ENCODE peak calls at places on chromosomes 1 and 21, in ten cellular contexts. E is effector memory CD4-positive, alpha-beta T cell; C is fibroblast of lung; I is right lobe of liver; A is GM23248; F is sigmoid colon; J is NT2/D1; Y is HCT116; B is esophagus squamous epithelium; U is hepatocyte. X is an unnamed sample. For H3K36me3 and H3K4me1, the result is how much of the 10 kb centered on the place peaks cover.

GRCh38 chr21:44703731-44704635 is 7.0 kb downstream of the KRTAP10-12 start:
- DNase-seq in E (no peak), C (no peak), I (no peak), A (no peak), F (no peak), J (no peak), Y (no peak), B (no peak), U (no peak), X (no peak)

GRCh38 chr21:37044643-37045042 is 28.2 kb downstream of the PIGP start:
- DNase-seq in E (no peak), C (no peak), I (no peak), A (no peak), F (no peak), J (no peak), Y (no peak), B (no peak), U (no peak), X (no peak)

GRCh38 chr21:45618287-45618686 is 25.2 kb upstream of the PCBP3 start:
- DNase-seq in E (no peak), C (peak), I (no peak), A (peak), F (peak), J (no peak), Y (no peak), B (no peak), U (peak), X (no peak)

GRCh38 chr1:160606611-160607010 is 27.3 kb upstream of the CD84 start:
- DNase-seq in E (no peak), C (no peak), I (no peak), A (no peak), F (no peak), J (no peak), Y (no peak), B (no peak), U (no peak), X (no peak)

GRCh38 chr21:44012474-44013379 is 618 bp downstream of the TRAPPC10 start:
- DNase-seq in E (peak), C (peak), I (peak), A (peak), F (peak), J (peak), Y (no peak), B (no peak), U (peak), X (peak)

GRCh38 chr1:7639435-7640131 is 131.5 kb upstream of the VAMP3 start:
- DNase-seq in E (no peak), C (no peak), I (no peak), A (no peak), F (no peak), J (no peak), Y (no peak), B (no peak), U (no peak), X (no peak)

GRCh38 chr1:96872757-96873156 is 151.2 kb downstream of the PTBP2 start:
- DNase-seq in E (no peak), C (no peak), I (no peak), A (no peak), F (no peak), J (no peak), Y (no peak), B (no peak), U (no peak), X (no peak)

GRCh38 chr1:94036721-94037120 is 84.2 kb downstream of the ABCA4 start:
- DNase-seq in E (no peak), C (peak), I (no peak), A (peak), F (no peak), J (no peak), Y (no peak), B (no peak), U (no peak), X (no peak)

GRCh38 chr1:9033363-9033762 is 7.1 kb upstream of the SLC2A7 start:
- DNase-seq in E (no peak), C (no peak), I (no peak), A (no peak), F (no peak), J (peak), Y (no peak), B (no peak), U (no peak), X (no peak)

GRCh38 chr1:228136908-228137307 is 3.2 kb upstream of the GUK1 start:
- DNase-seq in E (no peak), C (no peak), I (no peak), A (no peak), F (no peak), J (no peak), Y (no peak), B (no peak), U (no peak), X (no peak)

GRCh38 chr1:16023050-16023653 is 1.3 kb downstream of the CLCNKA start:
- DNase-seq in E (no peak), C (no peak), I (peak), A (no peak), F (no peak), J (no peak), Y (no peak), B (no peak), U (no peak), X (no peak)

GRCh38 chr21:32403201-32403701 is 9.3 kb upstream of the EVA1C start:
- DNase-seq in E (peak), C (peak), I (peak), A (peak), F (peak), J (peak), Y (no peak), B (no peak), U (peak), X (peak)

GRCh38 chr1:94736549-94736948 is 83.6 kb upstream of the SLC44A3 start:
- DNase-seq in E (no peak), C (no peak), I (no peak), A (no peak), F (no peak), J (no peak), Y (no peak), B (no peak), U (no peak), X (no peak)

GRCh38 chr1:167059045-167059728 is 31.0 kb downstream of the GPA33 start:
- DNase-seq in E (peak), C (peak), I (peak), A (peak), F (peak), J (peak), Y (peak), B (no peak), U (peak), X (peak)

GRCh38 chr1:18939398-18940302 is 16.8 kb downstream of the IFFO2 start:
- DNase-seq in E (no peak), C (no peak), I (no peak), A (peak), F (no peak), J (no peak), Y (no peak), B (no peak), U (no peak), X (no peak)

GRCh38 chr1:24888971-24889670 is 41.0 kb downstream of the RUNX3 start:
- DNase-seq in E (no peak), C (peak), I (no peak), A (peak), F (no peak), J (no peak), Y (no peak), B (no peak), U (no peak), X (no peak)

GRCh38 chr1:151888972-151889570 is 20.2 kb downstream of the THEM4 start:
- DNase-seq in E (no peak), C (no peak), I (no peak), A (peak), F (no peak), J (no peak), Y (no peak), B (no peak), U (peak), X (no peak)

GRCh38 chr1:222815367-222815765 is 527 bp downstream of the DISP1 start:
- DNase-seq in E (peak), C (no peak), I (peak), A (peak), F (peak), J (no peak), Y (no peak), B (no peak), U (peak), X (peak)

GRCh38 chr1:211730347-211730746 is 54.9 kb upstream of the NEK2 start:
- DNase-seq in E (no peak), C (no peak), I (no peak), A (no peak), F (no peak), J (no peak), Y (no peak), B (no peak), U (no peak), X (no peak)

GRCh38 chr1:204418174-204419063 is 6.8 kb upstream of the PPP1R15B start:
- DNase-seq in E (no peak), C (peak), I (no peak), A (peak), F (no peak), J (no peak), Y (no peak), B (no peak), U (no peak), X (no peak)

GRCh38 chr1:19643113-19643512 is 998 bp upstream of the NBL1 start:
- DNase-seq in E (no peak), C (no peak), I (no peak), A (peak), F (peak), J (no peak), Y (peak), B (no peak), U (peak), X (no peak)

GRCh38 chr21:44949161-44950015 is 9.6 kb downstream of the SLX9 start:
- DNase-seq in E (peak), C (peak), I (peak), A (peak), F (peak), J (peak), Y (peak), B (no peak), U (peak), X (peak)

GRCh38 chr1:218476385-218476784 is 131.2 kb downstream of the TGFB2 start:
- DNase-seq in E (no peak), C (peak), I (no peak), A (peak), F (no peak), J (no peak), Y (no peak), B (no peak), U (no peak), X (no peak)

GRCh38 chr1:64387382-64388066 is 82.4 kb upstream of the CACHD1 start:
- DNase-seq in E (no peak), C (no peak), I (no peak), A (no peak), F (no peak), J (no peak), Y (no peak), B (no peak), U (no peak), X (no peak)

GRCh38 chr21:42670884-42671283 is 17.5 kb downstream of the PDE9A start:
- DNase-seq in E (no peak), C (no peak), I (no peak), A (no peak), F (no peak), J (no peak), Y (no peak), B (no peak), U (no peak), X (no peak)

GRCh38 chr1:62621907-62622306 is 24.6 kb downstream of the ANGPTL3 start:
- DNase-seq in E (no peak), C (peak), I (peak), A (peak), F (no peak), J (no peak), Y (peak), B (no peak), U (peak), X (no peak)

GRCh38 chr1:54885863-54886723 is 902 bp downstream of the DHCR24 start:
- DNase-seq in E (no peak), C (no peak), I (peak), A (peak), F (no peak), J (no peak), Y (peak), B (no peak), U (peak), X (peak)

GRCh38 chr1:235669277-235669676 is 19.7 kb upstream of the GNG4 start:
- DNase-seq in E (no peak), C (no peak), I (no peak), A (no peak), F (no peak), J (no peak), Y (no peak), B (no peak), U (no peak), X (no peak)
- H3K36me3 ChIP-seq in E (under half), C (under half), I (under half), A (under half), F (under half), J (under half), Y (under half), B (under half), U (under half), X (under half)

GRCh38 chr1:46199233-46199749 is 1.1 kb upstream of the POMGNT1 start:
- DNase-seq in E (no peak), C (no peak), I (no peak), A (no peak), F (no peak), J (no peak), Y (no peak), B (no peak), U (no peak), X (no peak)
- H3K4me3 ChIP-seq in E (no peak), C (peak), I (peak), A (peak), F (peak), J (peak), Y (peak), B (peak), U (no peak), X (peak)

DNA sequence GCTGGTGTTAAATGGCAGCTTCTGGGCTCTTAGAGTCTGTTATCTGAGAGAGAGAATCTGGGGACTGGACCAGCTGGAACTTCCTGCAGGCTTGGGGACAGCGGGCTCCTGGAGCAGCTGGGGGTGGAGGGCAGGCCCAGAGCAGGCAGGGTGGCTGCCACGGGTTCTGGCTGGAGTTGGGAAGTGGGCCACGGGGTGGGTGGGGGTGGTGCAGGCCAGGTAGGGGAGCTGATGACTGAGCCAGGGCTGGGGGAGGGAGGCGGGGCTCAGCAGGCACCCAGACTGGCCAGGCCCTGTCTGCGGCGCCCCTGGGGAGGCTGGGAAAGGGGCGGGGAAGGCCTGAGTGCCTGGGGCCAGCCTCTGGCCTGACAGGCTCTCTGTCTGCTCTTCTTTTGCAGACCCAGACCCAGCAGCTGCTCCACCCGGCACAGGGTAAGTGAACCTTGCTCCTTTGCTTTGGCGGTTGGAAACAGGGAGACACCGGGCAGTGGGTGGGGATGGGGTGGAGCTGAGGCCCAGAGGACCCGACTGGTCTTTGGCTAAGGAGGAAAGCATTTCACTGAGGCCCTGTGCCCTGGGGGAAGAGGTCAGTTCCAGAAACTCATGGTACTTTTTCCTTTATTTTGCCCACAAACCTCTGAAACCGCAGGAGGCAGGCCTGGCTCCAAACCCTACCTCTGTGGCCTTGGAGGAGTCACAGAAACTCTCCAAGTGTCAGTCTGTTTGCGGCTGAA is 48.7 kb downstream of the ARHGEF10L start:
- DNase-seq in E (no peak), C (peak), I (peak), A (peak), F (no peak), J (no peak), Y (no peak), B (no peak), U (peak), X (no peak)
- H3K4me1 ChIP-seq in E (under half), C (under half), I (under half), A (under half), F (under half), J (under half), Y (under half), B (under half), U (half or more), X (under half)

DNA sequence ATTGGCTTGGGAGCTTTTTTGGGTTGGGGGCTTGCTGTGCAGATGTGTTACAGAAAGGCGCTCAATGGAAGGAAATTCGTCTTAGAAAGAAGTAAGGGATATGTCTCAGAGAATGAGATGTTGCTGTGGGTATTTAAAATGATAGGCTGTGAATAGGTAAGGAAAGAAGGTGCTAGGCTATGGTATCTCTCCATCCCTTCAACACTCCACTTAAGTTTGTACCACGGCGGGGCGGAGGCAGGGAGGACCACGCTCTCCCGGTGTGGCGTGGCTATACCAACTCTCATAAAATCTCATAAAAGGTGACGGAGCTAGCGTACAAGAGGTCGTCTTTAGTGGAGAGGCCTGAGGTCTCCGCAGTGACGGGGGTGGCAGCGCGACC is 305 bp upstream of the RPS6KC1 start:
- DNase-seq in E (no peak), C (no peak), I (no peak), A (no peak), F (no peak), J (no peak), Y (no peak), B (no peak), U (no peak), X (no peak)
- H3K36me3 ChIP-seq in E (under half), C (under half), I (under half), A (under half), F (under half), J (under half), Y (under half), B (under half), U (under half), X (under half)

GRCh38 chr1:85297855-85298629 is 21.6 kb upstream of the BCL10 start:
- DNase-seq in E (peak), C (peak), I (no peak), A (peak), F (no peak), J (no peak), Y (peak), B (no peak), U (peak), X (peak)
- H3K4me3 ChIP-seq in E (no peak), C (peak), I (no peak), A (peak), F (peak), J (no peak), Y (no peak), B (no peak), U (no peak), X (no peak)

GRCh38 chr1:91012196-91012595 is 9.6 kb downstream of the ZNF644 start:
- DNase-seq in E (no peak), C (no peak), I (no peak), A (no peak), F (no peak), J (no peak), Y (no peak), B (no peak), U (no peak), X (no peak)
- H3K4me1 ChIP-seq in E (under half), C (under half), I (under half), A (under half), F (half or more), J (under half), Y (under half), B (under half), U (under half), X (under half)

DNA sequence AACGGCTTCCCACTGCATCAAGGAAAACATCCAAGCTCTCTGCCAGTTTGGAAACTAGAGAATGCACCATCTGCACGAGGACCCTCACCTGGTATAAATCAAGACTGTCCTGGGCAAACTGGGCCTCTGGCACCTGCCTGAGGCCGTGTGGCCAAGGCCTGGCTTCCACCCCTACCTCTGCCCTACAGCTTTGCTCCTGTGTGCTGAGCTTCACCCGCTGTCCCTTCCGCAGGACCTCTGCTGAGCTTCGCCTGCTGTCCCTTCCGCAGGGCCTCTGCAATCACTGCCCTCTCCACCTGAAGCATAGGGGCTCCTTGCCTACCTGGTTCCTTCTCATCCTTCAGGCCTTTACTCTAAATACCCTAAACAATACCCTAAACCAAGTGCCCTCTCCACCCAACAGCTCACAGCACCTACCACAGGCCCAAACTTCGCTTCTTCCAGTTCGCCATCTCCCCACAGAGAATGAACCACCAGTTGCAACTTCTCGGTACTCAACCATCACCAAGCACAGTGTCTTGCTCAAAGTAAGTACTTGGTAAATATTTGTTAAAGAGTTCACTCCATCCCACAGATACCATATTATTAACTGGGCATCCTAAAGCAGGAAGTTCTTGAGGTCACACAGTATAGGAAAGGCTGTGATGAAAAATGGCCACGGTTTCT is 18.4 kb downstream of the GNB1 start:
- DNase-seq in E (no peak), C (no peak), I (no peak), A (no peak), F (no peak), J (no peak), Y (no peak), B (no peak), U (no peak), X (no peak)
- H3K36me3 ChIP-seq in E (under half), C (under half), I (under half), A (under half), F (under half), J (half or more), Y (under half), B (under half), U (under half), X (under half)

GRCh38 chr1:234533975-234534876 is 55.2 kb upstream of the TARBP1 start:
- DNase-seq in E (no peak), C (peak), I (peak), A (peak), F (peak), J (no peak), Y (no peak), B (no peak), U (peak), X (no peak)

GRCh38 chr1:234531181-234532132 is 52.5 kb upstream of the TARBP1 start:
- DNase-seq in E (no peak), C (peak), I (no peak), A (peak), F (peak), J (no peak), Y (no peak), B (no peak), U (peak), X (no peak)

GRCh38 chr1:234535208-234535607 is 56.2 kb upstream of the TARBP1 start:
- DNase-seq in E (no peak), C (no peak), I (no peak), A (no peak), F (peak), J (no peak), Y (no peak), B (no peak), U (no peak), X (no peak)

GRCh38 chr1:234532511-234532922 is 53.5 kb upstream of the TARBP1 start:
- DNase-seq in E (no peak), C (peak), I (peak), A (peak), F (peak), J (no peak), Y (no peak), B (no peak), U (no peak), X (no peak)

DNA sequence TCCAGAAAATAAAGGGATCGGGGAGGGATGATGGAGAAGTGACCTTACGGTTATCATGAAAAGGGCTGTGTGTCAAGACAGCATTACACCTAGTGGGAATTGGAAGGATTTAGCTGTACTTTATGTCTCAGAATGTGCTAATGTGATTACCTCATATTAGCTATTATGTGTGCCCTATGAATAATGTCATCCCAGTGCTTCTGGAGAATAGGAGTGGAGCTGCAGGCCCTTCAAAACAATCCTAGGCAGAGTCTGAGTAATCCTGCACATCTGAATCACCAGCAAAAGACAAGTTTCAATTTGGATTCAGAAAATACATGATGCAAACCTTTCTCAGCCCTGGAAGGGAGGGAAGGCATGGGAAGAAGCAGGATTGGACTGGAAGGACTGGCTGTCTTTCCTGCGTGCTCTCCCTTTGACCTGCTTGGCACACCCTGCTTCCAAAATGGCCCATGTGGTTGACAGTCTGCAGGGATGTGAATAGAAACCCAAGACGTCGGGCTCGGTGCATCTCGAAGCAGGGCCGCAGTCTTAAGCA is 54.1 kb upstream of the TARBP1 start:
- DNase-seq in E (no peak), C (peak), I (no peak), A (peak), F (peak), J (no peak), Y (no peak), B (no peak), U (peak), X (no peak)
- H3K4me3 ChIP-seq in E (no peak), C (no peak), I (no peak), A (peak), F (no peak), J (no peak), Y (no peak), B (no peak), U (no peak), X (no peak)

X was measured in HAP-1.